ENCODE peak calls at places on chromosomes 2 and 18, in seven cellular contexts. One of them, this sample, is unnamed.

GRCh38 chr2:198073253-198073652 is 268.9 kb downstream of the PLCL1 start:
- DNase-seq in left cardiac atrium: no peak
- DNase-seq in psoas muscle: no peak
- DNase-seq in ELR: no peak
- DNase-seq in islet precursor cell: no peak
- DNase-seq in AG04450: no peak
- DNase-seq in NCI-H1092: no peak
- DNase-seq in this sample: no peak

GRCh38 chr2:235614176-235614860 is 120.5 kb downstream of the AGAP1 start:
- DNase-seq in left cardiac atrium: no peak
- DNase-seq in psoas muscle: no peak
- DNase-seq in ELR: no peak
- DNase-seq in islet precursor cell: no peak
- DNase-seq in AG04450: no peak
- DNase-seq in NCI-H1092: no peak
- DNase-seq in this sample: peak

GRCh38 chr18:4433762-4434161 is 21.3 kb downstream of the DLGAP1 start:
- DNase-seq in left cardiac atrium: no peak
- DNase-seq in psoas muscle: no peak
- DNase-seq in ELR: no peak
- DNase-seq in islet precursor cell: no peak
- DNase-seq in AG04450: no peak
- DNase-seq in NCI-H1092: no peak
- DNase-seq in this sample: no peak

GRCh38 chr2:178865537-178865936 is 58.3 kb upstream of the TTN start:
- DNase-seq in left cardiac atrium: no peak
- DNase-seq in psoas muscle: no peak
- DNase-seq in ELR: no peak
- DNase-seq in islet precursor cell: no peak
- DNase-seq in AG04450: no peak
- DNase-seq in NCI-H1092: no peak
- DNase-seq in this sample: no peak

GRCh38 chr2:231617059-231617926 is 24.6 kb downstream of the TEX44 start:
- DNase-seq in left cardiac atrium: no peak
- DNase-seq in psoas muscle: no peak
- DNase-seq in ELR: peak
- DNase-seq in islet precursor cell: no peak
- DNase-seq in AG04450: no peak
- DNase-seq in NCI-H1092: no peak
- DNase-seq in this sample: no peak

GRCh38 chr2:16973586-16974274 is 308.1 kb upstream of the CYRIA start:
- DNase-seq in left cardiac atrium: no peak
- DNase-seq in psoas muscle: no peak
- DNase-seq in ELR: no peak
- DNase-seq in islet precursor cell: no peak
- DNase-seq in AG04450: no peak
- DNase-seq in NCI-H1092: no peak
- DNase-seq in this sample: no peak

GRCh38 chr2:198587201-198587600 is 782.8 kb downstream of the PLCL1 start:
- DNase-seq in left cardiac atrium: no peak
- DNase-seq in psoas muscle: no peak
- DNase-seq in ELR: no peak
- DNase-seq in islet precursor cell: no peak
- DNase-seq in AG04450: no peak
- DNase-seq in NCI-H1092: no peak
- DNase-seq in this sample: no peak

GRCh38 chr18:38284992-38285391 is 719.4 kb upstream of the CELF4 start:
- DNase-seq in left cardiac atrium: no peak
- DNase-seq in psoas muscle: no peak
- DNase-seq in ELR: no peak
- DNase-seq in islet precursor cell: no peak
- DNase-seq in AG04450: no peak
- DNase-seq in NCI-H1092: no peak
- DNase-seq in this sample: no peak